ENCODE peak calls at places on chromosomes 13 and 19, in nine cellular contexts. S is SK-N-SH, O is MM.1S, D is GM23248, W is neural progenitor cell, C is PC-3, G is HCT116, N is GM23338, I is hepatocyte. J is an unnamed sample.

GRCh38 chr13:113148940-113149503 is 9.4 kb upstream of the PROZ start:
- DNase-seq in C (no peak), G (no peak), I (no peak), O (no peak), D (no peak), W (no peak), S (no peak), N (no peak), J (no peak)

GRCh38 chr13:24097667-24098066 is 62.9 kb upstream of the SPATA13 start:
- DNase-seq in D (no peak), G (no peak), S (no peak), I (no peak), N (no peak), C (no peak), W (no peak), O (no peak), J (no peak)

GRCh38 chr19:2315818-2316353 is 7.9 kb upstream of the LINGO3 start:
- DNase-seq in I (peak), N (peak), C (peak), S (peak), G (no peak), W (peak), O (peak), D (peak), J (peak)

GRCh38 chr13:110869231-110869804 is 45.6 kb downstream of the ANKRD10 start:
- DNase-seq in C (no peak), N (peak), I (no peak), D (no peak), G (no peak), W (no peak), O (no peak), S (no peak), J (no peak)

GRCh38 chr13:78652651-78653050 is 6.3 kb downstream of the OBI1 start:
- DNase-seq in G (no peak), S (no peak), C (no peak), I (no peak), N (no peak), D (no peak), W (no peak), O (no peak), J (no peak)

GRCh38 chr13:108214511-108215383 is 589 bp downstream of the LIG4 start:
- DNase-seq in G (no peak), S (peak), D (peak), I (peak), W (peak), C (peak), O (no peak), N (peak), J (peak)

GRCh38 chr19:50162988-50163387 is at the start of gene IZUMO2:
- DNase-seq in I (no peak), W (no peak), C (no peak), G (no peak), N (peak), O (no peak), S (no peak), D (no peak), J (no peak)

GRCh38 chr19:30225615-30226463 is 146.3 kb upstream of the ZNF536 start:
- DNase-seq in O (no peak), S (peak), I (peak), W (peak), N (peak), G (no peak), C (no peak), D (peak), J (no peak)

GRCh38 chr13:79477968-79478367 is 3.0 kb upstream of the NDFIP2 start:
- DNase-seq in G (no peak), C (no peak), O (no peak), I (no peak), D (peak), W (peak), S (no peak), N (peak), J (no peak)

GRCh38 chr19:17112271-17112670 is 36.7 kb downstream of the MYO9B start:
- DNase-seq in W (no peak), N (no peak), C (no peak), I (no peak), S (no peak), O (no peak), D (no peak), G (no peak), J (no peak)

GRCh38 chr19:281156-281853 is 9.9 kb downstream of the PLPP2 start:
- DNase-seq in I (no peak), D (no peak), N (no peak), O (no peak), S (no peak), C (no peak), W (peak), G (no peak), J (no peak)

GRCh38 chr13:49855930-49856329 is 63.4 kb upstream of the KPNA3 start:
- DNase-seq in W (no peak), O (no peak), S (no peak), D (no peak), C (peak), N (no peak), G (no peak), I (no peak), J (no peak)

GRCh38 chr19:29941828-29942403 is at the start of gene URI1:
- DNase-seq in O (peak), S (peak), D (peak), G (peak), N (peak), I (peak), W (peak), C (peak), J (peak)

DNA sequence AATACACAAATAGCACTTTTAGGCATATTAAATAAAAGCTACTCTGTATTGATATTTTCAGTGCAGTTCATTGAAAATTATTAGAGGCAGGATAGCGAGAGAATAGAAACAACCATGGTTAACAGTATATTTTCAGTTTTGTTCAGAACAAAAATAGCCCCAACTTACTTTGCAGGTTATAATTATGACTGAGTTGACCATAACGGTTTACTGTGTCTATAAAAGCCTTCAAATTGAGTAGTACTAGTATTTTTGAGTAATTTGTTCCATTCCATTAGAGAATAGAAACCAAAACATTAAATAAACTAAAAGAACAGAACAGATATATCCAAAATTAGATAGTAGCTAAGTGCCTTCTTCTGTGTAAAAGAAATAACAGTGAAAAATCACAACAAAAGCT is 1108.4 kb upstream of the PCDH20 start:
- DNase-seq in N (no peak), C (no peak), O (no peak), I (no peak), D (no peak), G (no peak), S (no peak), W (no peak), J (no peak)
- H2AFZ ChIP-seq in N (no peak), C (no peak), O (no peak), I (no peak), D (no peak), G (no peak), S (no peak), W (no peak), J (no peak)

DNA sequence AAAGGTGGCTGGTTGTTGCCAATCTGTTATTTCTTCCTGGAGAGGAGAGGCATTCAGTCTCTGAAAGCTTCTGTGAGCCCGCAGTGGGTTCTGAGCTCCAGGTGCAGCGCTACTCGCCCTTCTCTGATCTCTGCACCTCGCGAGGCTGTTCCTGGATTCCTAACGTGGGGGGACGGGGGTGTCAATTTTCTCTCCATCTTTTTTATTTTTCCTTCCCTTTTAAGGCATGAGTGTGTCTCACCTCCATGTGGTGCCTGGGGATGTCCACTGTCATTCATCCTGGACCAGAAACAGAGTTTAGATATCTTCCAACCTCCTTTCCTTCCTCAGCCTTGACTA is 626 bp downstream of the ZNF233 start:
- DNase-seq in S (peak), D (no peak), C (no peak), W (peak), O (peak), G (no peak), I (peak), N (peak), J (no peak)
- H3K4me3 ChIP-seq in S (peak), D (peak), C (peak), W (peak), O (peak), G (no peak), I (peak), N (peak), J (no peak)

GRCh38 chr13:94661396-94661795 is 50.9 kb downstream of the SOX21 start:
- DNase-seq in O (no peak), S (no peak), D (no peak), N (no peak), C (no peak), W (peak), G (no peak), I (no peak), J (no peak)
- TF ChIP-seq EZH2phosphoT487 in O (no peak), S (no peak), D (no peak), N (no peak), C (no peak), W (no peak), G (no peak), I (no peak), J (no peak)

DNA sequence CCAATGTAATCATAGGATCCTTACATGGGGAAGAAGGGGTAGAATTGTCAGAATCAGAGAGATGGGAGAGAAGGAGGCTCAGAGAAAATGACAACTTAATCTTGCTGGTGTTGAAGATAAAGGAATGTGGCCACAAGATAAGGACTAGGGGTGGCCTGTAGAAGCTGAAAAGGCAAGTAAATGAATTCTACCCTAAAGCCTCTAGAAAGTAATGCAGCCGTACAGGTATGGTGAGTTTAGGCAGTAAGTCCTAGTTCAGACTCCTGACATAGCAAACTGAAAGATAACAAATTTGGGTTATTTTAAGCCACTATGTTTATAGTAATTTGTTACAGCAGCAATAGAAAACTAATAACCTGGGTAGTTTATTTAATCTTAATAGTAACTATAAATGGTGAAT is 718.5 kb downstream of the SLITRK6 start:
- DNase-seq in W (no peak), I (no peak), N (no peak), C (no peak), G (no peak), D (no peak), O (no peak), S (peak), J (no peak)
- H2AFZ ChIP-seq in W (peak), I (no peak), N (no peak), C (no peak), G (no peak), D (no peak), O (no peak), S (peak), J (no peak)

GRCh38 chr19:19274716-19275115 is 1.6 kb upstream of the TM6SF2 start:
- DNase-seq in I (peak), W (no peak), S (peak), D (no peak), C (no peak), G (no peak), N (no peak), O (no peak), J (no peak)

GRCh38 chr19:19269952-19270694 is 3.0 kb downstream of the TM6SF2 start:
- DNase-seq in G (no peak), W (no peak), S (peak), D (no peak), N (peak), O (no peak), I (peak), C (no peak), J (no peak)

GRCh38 chr19:19274146-19274545 is 1.0 kb upstream of the TM6SF2 start:
- DNase-seq in O (no peak), N (no peak), S (peak), C (no peak), D (no peak), W (no peak), G (no peak), I (peak), J (no peak)

GRCh38 chr19:19270749-19271571 is 2.1 kb downstream of the TM6SF2 start:
- DNase-seq in G (no peak), I (no peak), N (no peak), O (no peak), C (no peak), S (peak), W (no peak), D (no peak), J (no peak)

DNA sequence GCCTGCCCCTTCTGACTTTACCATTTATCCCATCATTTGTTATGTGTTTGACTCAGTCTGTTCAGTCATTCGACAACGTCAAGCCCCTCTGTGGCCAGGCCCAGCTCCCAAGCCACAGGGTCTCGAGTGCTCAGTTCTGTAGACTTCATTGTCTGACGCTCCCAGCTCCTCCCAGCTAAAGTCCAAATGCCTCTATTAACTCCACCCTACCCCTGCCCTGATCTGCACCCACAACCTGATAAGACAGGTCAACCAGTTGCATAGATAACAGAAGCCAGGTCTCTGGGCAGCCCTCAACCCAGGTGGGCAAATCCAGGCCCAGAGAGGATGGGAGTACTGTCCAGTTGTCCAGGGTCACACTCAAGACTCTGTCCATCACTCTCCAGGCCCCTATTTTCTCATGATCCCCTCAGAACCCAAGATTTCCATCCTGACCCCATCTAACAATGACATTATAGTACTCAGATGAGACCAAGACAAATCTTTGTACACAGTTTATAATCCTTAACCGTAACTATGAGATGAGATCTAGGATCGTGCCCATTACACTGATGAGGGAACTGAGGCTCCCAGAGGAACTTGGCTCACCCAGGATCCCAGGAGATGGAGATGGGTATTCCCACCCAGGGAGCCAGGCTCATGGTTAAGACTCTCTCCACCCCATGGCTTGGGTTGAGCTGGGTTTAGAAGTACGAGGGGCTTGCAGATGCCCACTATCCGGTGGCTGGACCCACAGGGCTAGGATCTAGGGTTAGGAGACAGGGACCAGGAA is 1.1 kb downstream of the TM6SF2 start:
- DNase-seq in G (no peak), O (no peak), N (no peak), S (peak), W (no peak), I (no peak), C (no peak), D (no peak), J (no peak)
- H3K4me3 ChIP-seq in G (no peak), O (no peak), N (peak), S (peak), W (peak), I (no peak), C (no peak), D (peak), J (no peak)